ENCODE peak calls at places on chromosomes 6 and 20, in seven cellular contexts. One of them, this sample, is unnamed.

GRCh38 chr6:73722318-73723060 is 26.5 kb downstream of the CD109 start:
- DNase-seq in GM23338: no peak
- DNase-seq in esophagus squamous epithelium: no peak
- DNase-seq in hepatocyte: no peak
- DNase-seq in B cell: no peak
- DNase-seq in foreskin fibroblast: peak
- DNase-seq in HFF-Myc: peak
- DNase-seq in this sample: peak

GRCh38 chr20:36085686-36086267 is 68.8 kb upstream of the EPB41L1 start:
- DNase-seq in GM23338: no peak
- DNase-seq in esophagus squamous epithelium: no peak
- DNase-seq in hepatocyte: peak
- DNase-seq in B cell: no peak
- DNase-seq in foreskin fibroblast: peak
- DNase-seq in HFF-Myc: peak
- DNase-seq in this sample: peak

GRCh38 chr6:1527098-1527497 is 82.6 kb upstream of the FOXC1 start:
- DNase-seq in GM23338: peak
- DNase-seq in esophagus squamous epithelium: no peak
- DNase-seq in hepatocyte: peak
- DNase-seq in B cell: no peak
- DNase-seq in foreskin fibroblast: peak
- DNase-seq in HFF-Myc: no peak
- DNase-seq in this sample: peak

GRCh38 chr20:14193443-14193842 is 144.0 kb downstream of the FLRT3 start:
- DNase-seq in GM23338: peak
- DNase-seq in esophagus squamous epithelium: no peak
- DNase-seq in hepatocyte: no peak
- DNase-seq in B cell: no peak
- DNase-seq in foreskin fibroblast: no peak
- DNase-seq in HFF-Myc: no peak
- DNase-seq in this sample: no peak

GRCh38 chr20:3222635-3223600 is 13.6 kb downstream of the ITPA start:
- DNase-seq in GM23338: peak
- DNase-seq in esophagus squamous epithelium: no peak
- DNase-seq in hepatocyte: peak
- DNase-seq in B cell: peak
- DNase-seq in foreskin fibroblast: no peak
- DNase-seq in HFF-Myc: no peak
- DNase-seq in this sample: peak

GRCh38 chr6:105326216-105326615 is 76.7 kb downstream of the PREP start:
- DNase-seq in GM23338: no peak
- DNase-seq in esophagus squamous epithelium: no peak
- DNase-seq in hepatocyte: no peak
- DNase-seq in B cell: no peak
- DNase-seq in foreskin fibroblast: peak
- DNase-seq in HFF-Myc: peak
- DNase-seq in this sample: no peak

GRCh38 chr20:34065260-34065659 is 46.8 kb downstream of the EIF2S2 start:
- DNase-seq in GM23338: no peak
- DNase-seq in esophagus squamous epithelium: no peak
- DNase-seq in hepatocyte: peak
- DNase-seq in B cell: no peak
- DNase-seq in foreskin fibroblast: peak
- DNase-seq in HFF-Myc: peak
- DNase-seq in this sample: peak

GRCh38 chr20:62134735-62135231 is 8.4 kb downstream of the PSMA7 start:
- DNase-seq in GM23338: no peak
- DNase-seq in esophagus squamous epithelium: no peak
- DNase-seq in hepatocyte: peak
- DNase-seq in B cell: no peak
- DNase-seq in foreskin fibroblast: peak
- DNase-seq in HFF-Myc: no peak
- DNase-seq in this sample: no peak

GRCh38 chr6:134347916-134348805 is 30.2 kb upstream of the SGK1 start:
- DNase-seq in GM23338: no peak
- DNase-seq in esophagus squamous epithelium: no peak
- DNase-seq in hepatocyte: no peak
- DNase-seq in B cell: no peak
- DNase-seq in foreskin fibroblast: peak
- DNase-seq in HFF-Myc: no peak
- DNase-seq in this sample: no peak

GRCh38 chr6:163428373-163428772 is 13.9 kb downstream of the QKI start:
- DNase-seq in GM23338: no peak
- DNase-seq in esophagus squamous epithelium: no peak
- DNase-seq in hepatocyte: no peak
- DNase-seq in B cell: no peak
- DNase-seq in foreskin fibroblast: no peak
- DNase-seq in HFF-Myc: no peak
- DNase-seq in this sample: no peak

GRCh38 chr20:58084966-58085365 is 143.5 kb downstream of the ANKRD60 start:
- DNase-seq in GM23338: no peak
- DNase-seq in esophagus squamous epithelium: no peak
- DNase-seq in hepatocyte: peak
- DNase-seq in B cell: no peak
- DNase-seq in foreskin fibroblast: peak
- DNase-seq in HFF-Myc: no peak
- DNase-seq in this sample: no peak

GRCh38 chr20:20095114-20095872 is 43.0 kb downstream of the CFAP61 start:
- DNase-seq in GM23338: no peak
- DNase-seq in esophagus squamous epithelium: no peak
- DNase-seq in hepatocyte: no peak
- DNase-seq in B cell: no peak
- DNase-seq in foreskin fibroblast: no peak
- DNase-seq in HFF-Myc: no peak
- DNase-seq in this sample: no peak

GRCh38 chr20:41482647-41483552 is 116.3 kb upstream of the EMILIN3 start:
- DNase-seq in GM23338: no peak
- DNase-seq in esophagus squamous epithelium: no peak
- DNase-seq in hepatocyte: no peak
- DNase-seq in B cell: no peak
- DNase-seq in foreskin fibroblast: peak
- DNase-seq in HFF-Myc: peak
- DNase-seq in this sample: peak

GRCh38 chr6:6512711-6513110 is 75.8 kb upstream of the LY86 start:
- DNase-seq in GM23338: no peak
- DNase-seq in esophagus squamous epithelium: no peak
- DNase-seq in hepatocyte: no peak
- DNase-seq in B cell: no peak
- DNase-seq in foreskin fibroblast: no peak
- DNase-seq in HFF-Myc: no peak
- DNase-seq in this sample: no peak

GRCh38 chr6:156828280-156828703 is 51.1 kb downstream of the ARID1B start:
- DNase-seq in GM23338: no peak
- DNase-seq in esophagus squamous epithelium: no peak
- DNase-seq in hepatocyte: peak
- DNase-seq in B cell: no peak
- DNase-seq in foreskin fibroblast: peak
- DNase-seq in HFF-Myc: peak
- DNase-seq in this sample: peak

GRCh38 chr6:33853026-33853425 is 49.2 kb upstream of the MLN start:
- DNase-seq in GM23338: no peak
- DNase-seq in esophagus squamous epithelium: no peak
- DNase-seq in hepatocyte: no peak
- DNase-seq in B cell: no peak
- DNase-seq in foreskin fibroblast: no peak
- DNase-seq in HFF-Myc: no peak
- DNase-seq in this sample: no peak

GRCh38 chr6:156563710-156564109 is 213.5 kb upstream of the ARID1B start:
- DNase-seq in GM23338: no peak
- DNase-seq in esophagus squamous epithelium: no peak
- DNase-seq in hepatocyte: peak
- DNase-seq in B cell: no peak
- DNase-seq in foreskin fibroblast: no peak
- DNase-seq in HFF-Myc: no peak
- DNase-seq in this sample: no peak

GRCh38 chr6:15682965-15683822 is 20.4 kb upstream of the DTNBP1 start:
- DNase-seq in GM23338: no peak
- DNase-seq in esophagus squamous epithelium: no peak
- DNase-seq in hepatocyte: peak
- DNase-seq in B cell: no peak
- DNase-seq in foreskin fibroblast: no peak
- DNase-seq in HFF-Myc: no peak
- DNase-seq in this sample: no peak

DNA sequence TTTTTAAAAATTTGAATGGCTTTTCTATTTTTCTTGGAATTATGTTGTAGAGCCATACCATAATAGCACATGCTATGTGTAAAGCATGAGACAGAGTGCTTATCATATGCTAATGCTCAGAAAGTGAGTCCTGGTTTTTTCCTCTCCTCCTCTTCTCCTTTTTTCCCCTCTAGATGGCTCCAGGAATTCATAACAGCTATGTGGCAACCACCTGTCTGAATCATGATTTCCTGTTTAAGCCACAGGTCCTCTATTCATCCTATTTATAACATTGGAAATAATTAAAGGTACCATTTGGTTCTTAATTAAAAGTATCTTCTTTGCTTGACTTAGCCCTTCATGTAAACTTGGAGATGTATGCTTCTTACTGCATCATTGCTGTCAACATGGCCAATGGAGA is 260.0 kb upstream of the MAP3K7 start:
- DNase-seq in GM23338: no peak
- DNase-seq in esophagus squamous epithelium: no peak
- DNase-seq in hepatocyte: no peak
- DNase-seq in B cell: no peak
- DNase-seq in foreskin fibroblast: no peak
- DNase-seq in HFF-Myc: no peak
- DNase-seq in this sample: no peak
- TF ChIP-seq CTCF in GM23338: no peak
- TF ChIP-seq CTCF in esophagus squamous epithelium: no peak
- TF ChIP-seq CTCF in hepatocyte: no peak
- TF ChIP-seq CTCF in B cell: no peak
- TF ChIP-seq CTCF in foreskin fibroblast: no peak
- TF ChIP-seq CTCF in HFF-Myc: no peak
- TF ChIP-seq CTCF in this sample: peak

GRCh38 chr6:99789767-99790166 is 183.1 kb downstream of the PRDM13 start:
- DNase-seq in GM23338: no peak
- DNase-seq in esophagus squamous epithelium: no peak
- DNase-seq in hepatocyte: no peak
- DNase-seq in B cell: no peak
- DNase-seq in foreskin fibroblast: no peak
- DNase-seq in HFF-Myc: no peak
- DNase-seq in this sample: no peak

DNA sequence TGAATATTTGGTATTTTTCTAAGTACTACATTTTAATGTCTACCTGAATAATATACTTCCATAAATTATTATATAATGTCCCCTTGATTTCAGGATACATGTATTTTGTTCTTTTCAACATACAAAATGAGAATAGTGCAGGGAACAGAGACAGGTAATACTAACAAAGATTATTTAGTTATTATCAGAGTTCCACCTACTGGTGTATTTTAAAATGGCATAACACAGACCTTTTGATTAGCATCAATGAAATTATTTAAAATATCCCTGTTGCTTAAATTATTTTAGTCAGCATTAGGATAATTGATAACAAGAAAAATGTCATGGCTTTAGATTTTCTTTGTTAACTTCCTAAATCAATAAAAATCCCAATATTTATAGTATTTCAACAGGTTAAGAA is 184.0 kb downstream of the PRDM13 start:
- DNase-seq in GM23338: no peak
- DNase-seq in esophagus squamous epithelium: no peak
- DNase-seq in hepatocyte: no peak
- DNase-seq in B cell: no peak
- DNase-seq in foreskin fibroblast: no peak
- DNase-seq in HFF-Myc: no peak
- DNase-seq in this sample: no peak
- TF ChIP-seq CTCF in GM23338: no peak
- TF ChIP-seq CTCF in esophagus squamous epithelium: no peak
- TF ChIP-seq CTCF in hepatocyte: peak
- TF ChIP-seq CTCF in B cell: peak
- TF ChIP-seq CTCF in foreskin fibroblast: no peak
- TF ChIP-seq CTCF in HFF-Myc: no peak
- TF ChIP-seq CTCF in this sample: no peak

DNA sequence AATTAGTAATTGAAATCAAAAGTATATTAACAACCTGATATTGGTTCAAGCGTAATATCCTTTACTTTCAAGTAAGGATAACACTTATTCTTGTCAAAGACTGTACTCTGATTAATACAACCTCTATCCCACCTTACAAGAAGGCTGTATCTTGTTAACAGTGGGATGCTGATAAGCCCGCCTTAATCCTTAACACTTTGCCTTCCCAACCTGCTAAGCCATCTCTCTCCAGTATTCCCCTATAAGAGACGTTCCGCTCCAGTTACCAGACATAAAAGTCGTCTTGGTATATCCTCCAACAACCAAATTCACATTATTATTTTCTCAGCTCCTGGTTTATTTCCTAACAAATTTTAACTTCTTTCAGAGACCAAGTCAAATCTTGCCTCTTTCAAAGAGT is 2.0 kb downstream of the BTBD9 start:
- DNase-seq in GM23338: no peak
- DNase-seq in esophagus squamous epithelium: no peak
- DNase-seq in hepatocyte: no peak
- DNase-seq in B cell: no peak
- DNase-seq in foreskin fibroblast: no peak
- DNase-seq in HFF-Myc: no peak
- DNase-seq in this sample: no peak
- TF ChIP-seq CTCF in GM23338: no peak
- TF ChIP-seq CTCF in esophagus squamous epithelium: no peak
- TF ChIP-seq CTCF in hepatocyte: no peak
- TF ChIP-seq CTCF in B cell: no peak
- TF ChIP-seq CTCF in foreskin fibroblast: no peak
- TF ChIP-seq CTCF in HFF-Myc: no peak
- TF ChIP-seq CTCF in this sample: no peak

GRCh38 chr6:169441292-169441691 is 187.6 kb upstream of the THBS2 start:
- DNase-seq in GM23338: no peak
- DNase-seq in esophagus squamous epithelium: no peak
- DNase-seq in hepatocyte: no peak
- DNase-seq in B cell: no peak
- DNase-seq in foreskin fibroblast: no peak
- DNase-seq in HFF-Myc: no peak
- DNase-seq in this sample: no peak

GRCh38 chr6:169449221-169449620 is 195.6 kb upstream of the THBS2 start:
- DNase-seq in GM23338: no peak
- DNase-seq in esophagus squamous epithelium: no peak
- DNase-seq in hepatocyte: no peak
- DNase-seq in B cell: no peak
- DNase-seq in foreskin fibroblast: no peak
- DNase-seq in HFF-Myc: no peak
- DNase-seq in this sample: no peak

GRCh38 chr6:169445661-169446581 is 192.3 kb upstream of the THBS2 start:
- DNase-seq in GM23338: peak
- DNase-seq in esophagus squamous epithelium: no peak
- DNase-seq in hepatocyte: peak
- DNase-seq in B cell: no peak
- DNase-seq in foreskin fibroblast: no peak
- DNase-seq in HFF-Myc: no peak
- DNase-seq in this sample: no peak

GRCh38 chr6:169450097-169450496 is 196.5 kb upstream of the THBS2 start:
- DNase-seq in GM23338: no peak
- DNase-seq in esophagus squamous epithelium: no peak
- DNase-seq in hepatocyte: no peak
- DNase-seq in B cell: no peak
- DNase-seq in foreskin fibroblast: peak
- DNase-seq in HFF-Myc: no peak
- DNase-seq in this sample: no peak

DNA sequence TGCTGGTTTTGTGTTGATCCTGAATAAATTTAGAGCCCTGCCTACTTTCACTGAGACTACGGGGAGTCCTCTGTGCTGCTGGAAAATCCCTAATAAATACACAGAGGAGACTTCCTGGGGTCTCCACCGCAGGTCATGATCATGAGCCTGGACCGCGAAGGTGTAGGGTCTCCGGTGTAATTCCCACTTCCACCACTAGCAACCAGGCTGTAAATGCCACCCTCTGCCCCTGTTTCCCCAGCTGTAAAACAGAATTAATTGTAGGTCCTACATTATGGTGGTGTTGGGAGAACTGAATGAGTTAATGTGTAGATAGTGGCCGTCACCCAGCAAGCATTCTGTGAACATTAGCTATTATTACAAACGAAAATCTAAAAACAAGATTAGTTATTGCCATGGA is 191.6 kb upstream of the THBS2 start:
- DNase-seq in GM23338: peak
- DNase-seq in esophagus squamous epithelium: no peak
- DNase-seq in hepatocyte: no peak
- DNase-seq in B cell: no peak
- DNase-seq in foreskin fibroblast: no peak
- DNase-seq in HFF-Myc: no peak
- DNase-seq in this sample: no peak
- TF ChIP-seq CTCF in GM23338: no peak
- TF ChIP-seq CTCF in esophagus squamous epithelium: no peak
- TF ChIP-seq CTCF in hepatocyte: no peak
- TF ChIP-seq CTCF in B cell: no peak
- TF ChIP-seq CTCF in foreskin fibroblast: no peak
- TF ChIP-seq CTCF in HFF-Myc: no peak
- TF ChIP-seq CTCF in this sample: no peak